ENCODE peak calls at places on chromosomes 6 and 20, in ten cellular contexts. J, Z, V, T, L, A, D, U, G and O are unnamed samples.

GRCh38 chr6:46104209-46104608 is 25.6 kb upstream of the ENPP4 start:
- DNase-seq in J (no peak), Z (no peak), V (no peak), T (peak; percentile 48), L (no peak), A (no peak), D (no peak), U (no peak), G (no peak), O (no peak)

GRCh38 chr6:165562421-165563090 is 100.5 kb downstream of the PDE10A start:
- DNase-seq in J (no peak), Z (no peak), V (no peak), T (no peak), L (no peak), A (no peak), D (peak; percentile 1), U (no peak), G (no peak), O (no peak)

GRCh38 chr6:156827382-156827781 is 50.2 kb downstream of the ARID1B start:
- DNase-seq in J (no peak), Z (no peak), V (no peak), T (no peak), L (no peak), A (peak; percentile 56), D (no peak), U (no peak), G (peak; percentile 38), O (no peak)

GRCh38 chr6:43910638-43911353 is 140.8 kb downstream of the VEGFA start:
- DNase-seq in J (peak; percentile 24), Z (no peak), V (peak; percentile 55), T (no peak), L (no peak), A (no peak), D (no peak), U (no peak), G (no peak), O (no peak)

GRCh38 chr6:41846666-41847237 is 48.4 kb downstream of the USP49 start:
- DNase-seq in J (peak; percentile 93), Z (no peak), V (peak; percentile 69), T (peak; percentile 46), L (no peak), A (peak; percentile 95), D (peak; percentile 91), U (peak; percentile 65), G (peak; percentile 70), O (peak; percentile 19)

GRCh38 chr6:42963855-42964605 is 3.5 kb downstream of the GNMT start:
- DNase-seq in J (peak; percentile 40), Z (no peak), V (no peak), T (peak; percentile 31), L (no peak), A (no peak), D (no peak), U (no peak), G (no peak), O (no peak)

GRCh38 chr20:47785321-47785899 is at the start of gene SULF2:
- DNase-seq in J (no peak), Z (peak; percentile 72), V (no peak), T (peak; percentile 60), L (peak; percentile 70), A (no peak), D (no peak), U (no peak), G (no peak), O (no peak)

GRCh38 chr20:8798505-8798904 is 270.4 kb upstream of the PLCB4 start:
- DNase-seq in J (no peak), Z (no peak), V (no peak), T (no peak), L (no peak), A (no peak), D (peak; percentile 30), U (no peak), G (no peak), O (no peak)

GRCh38 chr6:3766219-3766618 is 14.7 kb upstream of the PXDC1 start:
- DNase-seq in J (no peak), Z (no peak), V (no peak), T (no peak), L (no peak), A (peak; percentile 74), D (no peak), U (no peak), G (no peak), O (no peak)

GRCh38 chr6:85673198-85674139 is 30.8 kb upstream of the SYNCRIP start:
- DNase-seq in J (no peak), Z (no peak), V (no peak), T (no peak), L (no peak), A (no peak), D (no peak), U (no peak), G (no peak), O (no peak)

GRCh38 chr6:15498640-15499039 is 164.2 kb downstream of the DTNBP1 start:
- DNase-seq in J (no peak), Z (no peak), V (no peak), T (no peak), L (no peak), A (no peak), D (peak; percentile 41), U (no peak), G (no peak), O (no peak)

GRCh38 chr6:106832766-106833510 is 141.6 kb downstream of the CD24 start:
- DNase-seq in J (no peak), Z (no peak), V (no peak), T (no peak), L (no peak), A (no peak), D (no peak), U (no peak), G (no peak), O (no peak)

GRCh38 chr6:168029459-168030217 is 32.2 kb downstream of the KIF25 start:
- DNase-seq in J (no peak), Z (no peak), V (no peak), T (no peak), L (no peak), A (no peak), D (no peak), U (peak; percentile 14), G (peak; percentile 46), O (no peak)

GRCh38 chr20:31606928-31607639 is 2.0 kb downstream of the ID1 start:
- DNase-seq in J (no peak), Z (no peak), V (no peak), T (no peak), L (no peak), A (no peak), D (peak; percentile 81), U (no peak), G (no peak), O (peak; percentile 47)

GRCh38 chr6:109229536-109229935 is 134.2 kb downstream of the CEP57L1 start:
- DNase-seq in J (no peak), Z (no peak), V (no peak), T (no peak), L (no peak), A (no peak), D (no peak), U (no peak), G (no peak), O (no peak)

GRCh38 chr6:131628726-131629125 is 684 bp upstream of the MED23 start:
- DNase-seq in J (no peak), Z (no peak), V (no peak), T (no peak), L (no peak), A (no peak), D (no peak), U (no peak), G (no peak), O (no peak)

DNA sequence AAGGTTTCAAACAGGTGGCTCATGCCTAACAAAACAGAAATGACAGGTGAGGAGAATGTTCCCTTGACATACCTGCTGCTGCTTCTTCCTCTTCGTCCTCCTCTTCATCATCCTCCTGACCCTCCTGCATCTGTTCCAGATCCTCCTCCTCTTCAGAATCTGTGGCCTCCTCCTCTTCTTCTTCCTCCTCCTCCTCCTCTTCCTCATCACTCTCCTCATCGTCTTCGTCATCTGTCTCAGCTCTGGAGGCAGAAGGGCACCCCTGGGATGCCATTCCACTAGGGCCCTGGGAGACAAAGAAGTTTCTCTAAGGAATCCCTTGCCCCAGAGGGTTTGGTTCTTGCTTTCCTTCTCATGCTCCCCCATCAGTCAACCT is 2.4 kb upstream of the ZBTB22 start:
- DNase-seq in J (no peak), Z (no peak), V (no peak), T (no peak), L (no peak), A (no peak), D (no peak), U (no peak), G (no peak), O (no peak)
- TF ChIP-seq CTCF in J (no peak), Z (no peak), V (no peak), T (no peak), L (no peak), A (no peak), D (no peak), U (no peak), G (no peak), O (no peak)

GRCh38 chr6:157946865-157947532 is 34.7 kb upstream of the SYNJ2 start:
- DNase-seq in J (no peak), Z (no peak), V (no peak), T (peak; percentile 12), L (no peak), A (no peak), D (no peak), U (no peak), G (no peak), O (no peak)
- TF ChIP-seq CTCF in J (peak; percentile 62), Z (no peak), V (peak; percentile 37), T (peak; percentile 40), L (no peak), A (peak; percentile 45), D (peak; percentile 32), U (no peak), G (peak; percentile 59), O (no peak)

GRCh38 chr6:158278015-158278414 is 34.2 kb upstream of the TULP4 start:
- DNase-seq in J (no peak), Z (no peak), V (no peak), T (no peak), L (no peak), A (no peak), D (no peak), U (no peak), G (no peak), O (no peak)
- TF ChIP-seq CTCF in J (no peak), Z (no peak), V (no peak), T (no peak), L (no peak), A (no peak), D (no peak), U (no peak), G (no peak), O (no peak)

DNA sequence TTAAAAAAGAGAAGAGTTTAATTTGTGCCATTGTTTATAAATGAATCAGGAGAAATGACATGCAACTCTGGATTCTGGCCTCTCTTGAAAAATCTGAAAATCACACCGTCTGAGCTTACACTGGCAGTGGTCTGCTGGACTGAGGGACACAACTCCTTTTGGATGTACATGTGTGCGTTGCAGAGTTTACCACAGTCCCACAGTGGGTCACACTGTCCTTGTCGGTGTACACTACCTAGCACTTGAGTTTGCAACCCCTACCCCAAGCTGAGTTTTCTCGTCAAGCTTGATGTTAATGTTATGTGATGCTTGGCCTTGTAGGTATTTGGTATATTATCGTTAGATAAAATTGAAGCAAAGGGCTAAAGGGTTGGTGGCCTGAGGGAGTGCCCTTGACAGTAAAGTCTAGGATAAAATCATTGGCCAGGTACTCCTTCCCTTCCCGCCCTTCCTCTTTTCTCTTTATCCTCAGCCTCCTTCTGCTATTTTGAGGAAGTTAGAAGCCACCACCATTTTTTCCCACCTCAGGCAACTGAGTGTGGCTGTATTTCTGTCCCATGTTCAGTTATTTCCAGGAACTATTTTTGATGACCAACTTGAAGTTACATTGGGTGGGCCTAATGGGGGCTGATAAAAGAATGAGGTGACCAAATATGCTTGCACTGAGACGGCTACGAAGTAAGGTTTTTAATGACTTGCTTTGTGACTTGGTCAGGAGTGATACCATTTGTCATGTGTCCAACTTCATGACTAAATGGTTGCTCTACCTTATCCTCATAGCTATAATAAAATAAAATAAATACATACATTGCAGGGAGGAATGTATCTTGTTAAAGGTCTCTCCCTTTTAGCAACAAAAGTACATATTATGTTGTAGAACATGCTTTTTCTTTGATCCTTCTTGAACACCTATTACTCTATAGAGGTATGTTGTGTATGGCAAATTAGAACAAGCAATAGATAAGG is 11.8 kb downstream of the PTPN1 start:
- DNase-seq in J (no peak), Z (no peak), V (no peak), T (no peak), L (no peak), A (no peak), D (no peak), U (no peak), G (no peak), O (no peak)
- TF ChIP-seq CTCF in J (no peak), Z (no peak), V (no peak), T (no peak), L (no peak), A (no peak), D (no peak), U (no peak), G (no peak), O (no peak)